ENCODE peak calls at places on chromosomes 16 and 17, in six cellular contexts. Z is endodermal cell, Q is lower lobe of right lung, X is neural progenitor cell, M is GM23338, G is hepatocyte. N is an unnamed sample. For H3K4me1, the result is how much of the 10 kb centered on the place peaks cover.

GRCh38 chr17:65772989-65773388 is 211.5 kb upstream of the AXIN2 start:
- DNase-seq in X (no peak), Z (no peak), G (no peak), M (no peak), Q (no peak), N (no peak)

GRCh38 chr17:3804503-3804931 is 3.5 kb upstream of the ITGAE start:
- DNase-seq in X (no peak), G (peak), M (no peak), Q (no peak), Z (no peak), N (no peak)

GRCh38 chr17:32672701-32673100 is 185.9 kb downstream of the CDK5R1 start:
- DNase-seq in M (no peak), G (no peak), Z (no peak), X (no peak), Q (no peak), N (no peak)

GRCh38 chr16:49100366-49100765 is 181.3 kb downstream of the CBLN1 start:
- DNase-seq in Z (no peak), Q (no peak), G (no peak), M (no peak), X (no peak), N (no peak)

GRCh38 chr16:59688006-59688405 is 953.9 kb upstream of the GOT2 start:
- DNase-seq in Z (peak), Q (no peak), G (no peak), X (no peak), M (no peak), N (no peak)

GRCh38 chr17:76246080-76247066 is 6.1 kb upstream of the RNF157 start:
- DNase-seq in M (no peak), Q (no peak), G (peak), Z (peak), X (no peak), N (no peak)

GRCh38 chr16:86171329-86171728 is 272.4 kb downstream of the IRF8 start:
- DNase-seq in G (peak), M (no peak), Z (no peak), X (no peak), Q (no peak), N (no peak)

GRCh38 chr17:489758-490329 is 137.2 kb upstream of the RPH3AL start:
- DNase-seq in M (peak), Z (peak), X (peak), G (peak), Q (peak), N (peak)

GRCh38 chr17:46885956-46886663 is 34.7 kb downstream of the WNT9B start:
- DNase-seq in G (no peak), Z (peak), X (no peak), M (no peak), Q (no peak), N (no peak)

GRCh38 chr16:57468346-57468745 is 5.9 kb downstream of the POLR2C start:
- DNase-seq in Q (no peak), M (no peak), Z (no peak), G (no peak), X (no peak), N (no peak)

GRCh38 chr16:57469917-57470470 is 7.5 kb downstream of the POLR2C start:
- DNase-seq in Q (no peak), M (peak), X (no peak), G (no peak), Z (no peak), N (no peak)

GRCh38 chr16:57471209-57471608 is 8.7 kb downstream of the POLR2C start:
- DNase-seq in Q (no peak), G (no peak), M (no peak), X (no peak), Z (no peak), N (no peak)

GRCh38 chr16:57470683-57471082 is 8.2 kb downstream of the POLR2C start:
- DNase-seq in G (peak), X (no peak), M (no peak), Q (peak), Z (no peak), N (peak)

DNA sequence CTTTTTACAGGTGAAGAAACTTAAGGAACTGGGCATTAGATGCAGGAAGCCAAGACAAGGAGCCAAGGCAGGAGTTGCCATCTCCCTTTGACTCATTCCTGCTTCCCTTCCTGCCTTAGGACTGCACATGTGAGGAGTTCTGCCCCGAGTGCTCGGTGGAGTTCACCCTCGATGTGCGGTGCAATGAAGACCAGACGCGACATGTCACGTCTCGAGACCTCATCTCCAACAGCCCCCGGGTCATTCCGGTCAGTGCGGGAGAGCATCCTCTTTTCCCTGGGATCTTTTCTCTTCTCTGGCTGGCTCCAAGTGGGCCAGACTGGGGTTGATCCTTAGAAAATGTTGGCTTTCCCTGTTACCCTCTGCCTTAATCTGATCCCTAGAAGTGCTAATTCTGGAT is 6.6 kb downstream of the POLR2C start:
- DNase-seq in M (no peak), Q (no peak), Z (no peak), X (no peak), G (no peak), N (no peak)
- H3K4me1 ChIP-seq in M (under half), Q (half or more), Z (under half), X (under half), G (under half), N (under half)

GRCh38 chr16:72845322-72846020 is 202.5 kb downstream of the ZFHX3 start:
- DNase-seq in G (no peak), Q (no peak), M (no peak), X (no peak), Z (no peak), N (no peak)
- H3K4me1 ChIP-seq in G (under half), Q (under half), M (under half), X (under half), Z (under half), N (under half)

GRCh38 chr17:7215652-7216139 is 3.9 kb downstream of the DLG4 start:
- DNase-seq in Q (no peak), X (peak), Z (peak), M (peak), G (no peak), N (no peak)
- H3K4me1 ChIP-seq in Q (half or more), X (half or more), Z (under half), M (under half), G (under half), N (under half)

DNA sequence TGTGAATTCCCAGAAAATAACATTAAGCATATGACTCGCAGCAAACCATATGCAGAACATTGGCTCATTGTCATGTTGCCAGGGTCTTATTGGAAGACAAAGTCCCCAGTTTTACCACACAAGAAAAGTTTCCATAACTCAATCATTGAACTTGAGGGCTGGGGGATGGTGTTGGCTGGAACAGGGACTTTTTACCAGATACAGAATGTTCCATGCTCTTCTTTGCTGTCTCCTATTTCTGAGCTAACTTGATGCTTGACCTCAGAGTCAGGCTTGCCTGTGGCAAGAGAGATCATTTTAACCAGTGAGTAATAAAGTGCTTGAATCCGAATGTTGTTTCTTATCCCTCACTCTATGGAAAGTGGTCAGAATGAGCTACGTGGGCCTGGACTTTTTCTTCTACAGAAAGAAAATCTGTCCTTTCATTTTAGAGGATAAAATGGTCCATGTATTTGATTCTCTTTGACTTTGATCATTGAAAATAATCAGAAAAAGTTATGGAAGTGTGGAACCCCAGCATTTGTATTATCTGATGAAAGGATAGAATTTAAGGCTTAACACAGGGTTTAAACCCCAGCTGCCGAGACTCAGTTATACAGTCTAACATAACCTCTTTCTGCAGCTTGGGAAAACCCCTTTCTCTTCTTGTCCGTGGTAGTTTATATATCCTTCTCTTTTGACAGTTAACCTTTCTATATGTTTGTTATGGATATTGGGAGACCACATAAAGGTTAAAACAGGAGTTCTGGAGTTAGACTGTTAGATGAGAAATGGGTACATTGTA is 67.0 kb downstream of the TUBD1 start:
- DNase-seq in G (no peak), Q (no peak), X (no peak), Z (no peak), M (no peak), N (no peak)
- H3K4me1 ChIP-seq in G (under half), Q (half or more), X (under half), Z (under half), M (under half), N (under half)

GRCh38 chr17:61407211-61407911 is 7.7 kb downstream of the TBX2 start:
- DNase-seq in G (no peak), Z (peak), Q (no peak), M (no peak), X (no peak), N (no peak)
- H3K4me1 ChIP-seq in G (under half), Z (under half), Q (half or more), M (under half), X (under half), N (under half)

GRCh38 chr16:10949424-10949970 is 5.1 kb downstream of the CLEC16A start:
- DNase-seq in X (peak), G (no peak), Q (no peak), M (peak), Z (peak), N (no peak)
- H3K4me1 ChIP-seq in X (under half), G (under half), Q (half or more), M (half or more), Z (under half), N (under half)

N was measured in right cardiac atrium.